ENCODE peak calls at places on chromosomes 2 and 18, in four cellular contexts. O is mesendoderm, G is H9, J is H1. X is an unnamed sample. For H3K79me2, the result is how much of the 10 kb centered on the place peaks cover.

GRCh38 chr2:81481242-81481993 is 1176.9 kb upstream of the LRRTM1 start:
- DNase-seq in O (no peak), G (peak), J (no peak), X (peak)

GRCh38 chr2:53512071-53512841 is 255.3 kb upstream of the CHAC2 start:
- DNase-seq in O (no peak), G (no peak), J (no peak), X (peak)

GRCh38 chr2:134449157-134449556 is 195.3 kb downstream of the MGAT5 start:
- DNase-seq in O (no peak), G (no peak), J (no peak), X (no peak)

GRCh38 chr2:188976545-188977268 is 2.5 kb downstream of the COL3A1 start:
- DNase-seq in O (no peak), G (no peak), J (no peak), X (no peak)

GRCh38 chr2:171545086-171545485 is 22.8 kb downstream of the CYBRD1 start:
- DNase-seq in O (no peak), G (no peak), J (no peak), X (no peak)

GRCh38 chr2:230928701-230929380 is 3.8 kb upstream of the GPR55 start:
- DNase-seq in O (no peak), G (peak), J (no peak), X (no peak)

GRCh38 chr18:77059294-77059916 is 73.2 kb downstream of the MBP start:
- DNase-seq in O (peak), G (peak), J (no peak), X (peak)

GRCh38 chr2:200208041-200208440 is 98.5 kb upstream of the SPATS2L start:
- DNase-seq in O (no peak), G (no peak), J (no peak), X (no peak)

GRCh38 chr18:58565021-58565420 is 63.9 kb downstream of the ALPK2 start:
- DNase-seq in O (no peak), G (no peak), J (no peak), X (no peak)

GRCh38 chr2:207230261-207231105 is 64.7 kb upstream of the KLF7 start:
- DNase-seq in O (peak), G (peak), J (no peak), X (no peak)

GRCh38 chr18:49368161-49368875 is 92.1 kb downstream of the DYM start:
- DNase-seq in O (no peak), G (no peak), J (no peak), X (no peak)

GRCh38 chr2:143939976-143940375 is 579.9 kb downstream of the ZEB2 start:
- DNase-seq in O (no peak), G (no peak), J (no peak), X (no peak)

GRCh38 chr2:229519655-229520054 is 194.7 kb downstream of the DNER start:
- DNase-seq in O (no peak), G (no peak), J (no peak), X (no peak)

GRCh38 chr2:238573065-238573778 is 146.5 kb downstream of the ASB1 start:
- DNase-seq in O (peak), G (peak), J (peak), X (peak)

GRCh38 chr2:54274781-54275242 is 18.8 kb upstream of the TSPYL6 start:
- DNase-seq in O (no peak), G (no peak), J (no peak), X (no peak)

GRCh38 chr2:8217366-8218125 is 464.3 kb upstream of the ID2 start:
- DNase-seq in O (no peak), G (no peak), J (no peak), X (no peak)

GRCh38 chr2:29372185-29372584 is 257.0 kb downstream of the CLIP4 start:
- DNase-seq in O (no peak), G (no peak), J (no peak), X (no peak)

GRCh38 chr2:162123806-162124758 is 28.0 kb downstream of the GCG start:
- DNase-seq in O (peak), G (no peak), J (no peak), X (no peak)

GRCh38 chr2:11665510-11666362 is 4.3 kb downstream of the NTSR2 start:
- DNase-seq in O (no peak), G (no peak), J (no peak), X (peak)

GRCh38 chr2:26722911-26723310 is 30.4 kb downstream of the KCNK3 start:
- DNase-seq in O (no peak), G (no peak), J (no peak), X (no peak)

GRCh38 chr2:54106631-54107454 is 8.6 kb upstream of the ACYP2 start:
- DNase-seq in O (peak), G (no peak), J (no peak), X (no peak)

GRCh38 chr2:156897548-156897947 is 360.0 kb upstream of the GALNT5 start:
- DNase-seq in O (no peak), G (no peak), J (no peak), X (no peak)

GRCh38 chr2:164890533-164890932 is 48.9 kb upstream of the COBLL1 start:
- DNase-seq in O (no peak), G (no peak), J (no peak), X (no peak)

GRCh38 chr2:231361701-231362588 is 33.6 kb upstream of the B3GNT7 start:
- DNase-seq in O (peak), G (no peak), J (no peak), X (no peak)

GRCh38 chr2:216914491-216914890 is 54.6 kb upstream of the TNP1 start:
- DNase-seq in O (no peak), G (no peak), J (no peak), X (no peak)

GRCh38 chr2:117308861-117309770 is 505.4 kb upstream of the DDX18 start:
- DNase-seq in O (no peak), G (no peak), J (no peak), X (peak)

GRCh38 chr2:95277246-95277906 is 3.1 kb downstream of the PROM2 start:
- DNase-seq in O (peak), G (peak), J (no peak), X (no peak)

GRCh38 chr2:164696634-164697033 is 75.4 kb upstream of the GRB14 start:
- DNase-seq in O (peak), G (no peak), J (no peak), X (no peak)

GRCh38 chr2:3709225-3709624 is 5.8 kb downstream of the DCDC2C start:
- DNase-seq in O (no peak), G (no peak), J (no peak), X (no peak)

GRCh38 chr2:60481257-60481656 is 72.2 kb downstream of the BCL11A start:
- DNase-seq in O (no peak), G (peak), J (no peak), X (no peak)

GRCh38 chr2:202267495-202267894 is 1.9 kb downstream of the NOP58 start:
- DNase-seq in O (no peak), G (no peak), J (no peak), X (no peak)

GRCh38 chr2:224650815-224651439 is 65.2 kb downstream of the CCDC195 start:
- DNase-seq in O (peak), G (no peak), J (no peak), X (peak)

GRCh38 chr2:41907716-41908328 is 140.0 kb upstream of the PKDCC start:
- DNase-seq in O (peak), G (no peak), J (no peak), X (no peak)

GRCh38 chr18:59308201-59309014 is 10.0 kb downstream of the CPLX4 start:
- DNase-seq in O (peak), G (peak), J (peak), X (peak)

GRCh38 chr2:29260151-29260772 is 145.0 kb downstream of the CLIP4 start:
- DNase-seq in O (no peak), G (no peak), J (no peak), X (peak)

GRCh38 chr2:16645088-16645487 is 20.5 kb downstream of the CYRIA start:
- DNase-seq in O (no peak), G (no peak), J (no peak), X (no peak)
- H3K79me2 ChIP-seq in O (under half), G (under half), J (under half), X (under half)

GRCh38 chr2:119694470-119694993 is 15.5 kb downstream of the TMEM177 start:
- DNase-seq in O (no peak), G (no peak), J (no peak), X (no peak)
- H2AK5ac ChIP-seq in O (no peak), G (no peak), J (no peak), X (no peak)

GRCh38 chr18:62755946-62756345 is 40.6 kb downstream of the PHLPP1 start:
- DNase-seq in O (no peak), G (no peak), J (no peak), X (no peak)
- H3K79me2 ChIP-seq in O (half or more), G (half or more), J (under half), X (under half)

DNA sequence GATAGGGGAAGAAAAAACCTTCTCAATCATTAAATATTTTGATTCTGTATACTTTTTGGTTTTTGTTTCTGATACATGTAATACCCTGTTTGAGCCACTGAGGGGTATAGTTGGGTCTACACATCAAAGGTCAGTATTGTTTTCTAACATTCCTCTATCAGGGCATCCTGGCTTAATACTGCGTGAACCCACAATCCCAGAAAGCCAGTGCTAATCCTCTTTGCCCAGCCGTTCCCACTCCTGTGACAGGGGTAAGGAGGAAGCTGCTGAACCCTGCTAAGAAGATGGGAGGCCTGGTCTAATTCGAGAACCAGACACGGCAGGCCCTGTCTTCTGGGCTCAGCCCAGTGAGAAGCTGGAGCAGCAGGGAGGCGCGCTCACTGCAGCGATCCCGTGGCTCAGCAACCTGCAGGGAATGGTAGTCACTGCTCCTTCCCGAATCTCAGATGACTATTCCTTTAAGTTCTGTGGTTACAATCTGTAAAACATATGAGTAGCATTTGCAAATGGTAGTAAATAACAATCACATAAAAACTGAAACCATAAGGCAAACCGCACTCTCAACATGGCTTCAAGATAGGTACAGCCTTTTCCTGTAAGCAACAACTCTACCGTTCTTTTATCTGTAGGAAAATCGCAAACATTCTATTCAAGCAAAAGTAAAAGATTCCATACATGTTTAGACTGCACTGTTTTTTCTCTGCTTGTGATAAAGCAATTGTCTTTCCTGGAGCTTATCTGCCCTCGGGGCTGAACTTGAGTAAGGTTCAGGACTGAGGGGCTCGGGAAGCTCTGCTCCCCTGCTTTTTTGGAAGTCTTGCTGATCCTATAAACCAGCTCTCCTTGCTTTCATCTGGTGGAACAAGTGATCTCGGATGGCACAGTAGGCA is 87.0 kb downstream of the EPB41L3 start:
- DNase-seq in O (peak), G (peak), J (no peak), X (peak)
- H2AK5ac ChIP-seq in O (no peak), G (no peak), J (no peak), X (peak)

GRCh38 chr2:9252002-9252357 is 45.4 kb downstream of the ASAP2 start:
- DNase-seq in O (no peak), G (no peak), J (no peak), X (peak)

GRCh38 chr2:9251154-9252001 is 44.8 kb downstream of the ASAP2 start:
- DNase-seq in O (no peak), G (no peak), J (no peak), X (peak)

GRCh38 chr2:9249036-9249800 is 42.6 kb downstream of the ASAP2 start:
- DNase-seq in O (no peak), G (no peak), J (no peak), X (no peak)

GRCh38 chr2:9250091-9250490 is 43.5 kb downstream of the ASAP2 start:
- DNase-seq in O (no peak), G (no peak), J (no peak), X (no peak)

GRCh38 chr2:9250498-9251153 is 44.0 kb downstream of the ASAP2 start:
- DNase-seq in O (no peak), G (no peak), J (no peak), X (no peak)
- H3K79me2 ChIP-seq in O (under half), G (under half), J (under half), X (under half)

GRCh38 chr2:210171309-210172218 is at the start of gene KANSL1L:
- DNase-seq in O (peak), G (peak), J (peak), X (peak)
- H2AK5ac ChIP-seq in O (no peak), G (no peak), J (no peak), X (peak)

GRCh38 chr2:38599706-38600105 is 3.0 kb downstream of the HNRNPLL start:
- DNase-seq in O (no peak), G (no peak), J (no peak), X (peak)
- H3K79me2 ChIP-seq in O (half or more), G (under half), J (under half), X (under half)